ENCODE peak calls at places on chromosomes 6 and 20, in four cellular contexts. C is PC-9, B is Peyer's patch, K is small intestine. D is an unnamed sample.
A peak's percentile ranks its signal among the peaks of the same experiment; 100 is the strongest.

GRCh38 chr6:101614774-101615173 is 221.3 kb downstream of the GRIK2 start:
- DNase-seq in C (no peak), K (no peak), B (no peak), D (no peak)

GRCh38 chr6:155895641-155896040 is 440.0 kb upstream of the NOX3 start:
- DNase-seq in C (no peak), B (no peak), K (no peak), D (no peak)

GRCh38 chr6:106309766-106310373 is 15.7 kb downstream of the ATG5 start:
- DNase-seq in C (peak; percentile 73), K (no peak), B (no peak), D (no peak)

GRCh38 chr20:4855555-4855954 is 133.8 kb downstream of the PRND start:
- DNase-seq in C (no peak), B (no peak), K (no peak), D (no peak)

GRCh38 chr20:53940883-53941546 is 129.4 kb downstream of the BCAS1 start:
- DNase-seq in B (no peak), C (no peak), K (peak; percentile 51), D (no peak)

GRCh38 chr6:139406577-139407343 is 32.3 kb upstream of the CITED2 start:
- DNase-seq in K (no peak), C (peak; percentile 97), B (no peak), D (no peak)

GRCh38 chr20:36823126-36823525 is 49.6 kb upstream of the DSN1 start:
- DNase-seq in K (no peak), C (no peak), B (no peak), D (no peak)

GRCh38 chr6:159102373-159103160 is 57.8 kb upstream of the TAGAP start:
- DNase-seq in C (no peak), K (no peak), B (no peak), D (no peak)

GRCh38 chr20:41321003-41321402 is 3.5 kb upstream of the ZHX3 start:
- DNase-seq in C (no peak), K (no peak), B (no peak), D (no peak)

GRCh38 chr6:36827261-36828079 is 11.8 kb downstream of the CPNE5 start:
- DNase-seq in C (peak; percentile 70), B (no peak), K (no peak), D (peak; percentile 80)

GRCh38 chr6:109296305-109296915 is 85.9 kb downstream of the CD164 start:
- DNase-seq in K (peak; percentile 71), C (no peak), B (no peak), D (no peak)

GRCh38 chr6:41488392-41489129 is 57.6 kb upstream of the FOXP4 start:
- DNase-seq in K (no peak), C (no peak), B (no peak), D (peak; percentile 64)

GRCh38 chr6:85451586-85452306 is 1.9 kb downstream of the NT5E start:
- DNase-seq in B (no peak), C (no peak), K (peak; percentile 18), D (no peak)

GRCh38 chr6:373031-373430 is 18.5 kb upstream of the IRF4 start:
- DNase-seq in B (peak; percentile 29), K (no peak), C (no peak), D (peak; percentile 77)
- H3K27me3 ChIP-seq in B (no peaks in the 10 kb centered on the region), K (peaks cover 3% of the 10 kb centered on the region), C (peaks cover 88% of the 10 kb centered on the region), D (no peaks in the 10 kb centered on the region)

GRCh38 chr6:56555438-56555872 is 87.2 kb downstream of the DST start:
- DNase-seq in C (no peak), K (no peak), B (no peak), D (no peak)
- H3K27ac ChIP-seq in C (no peak overlapping the region), K (no peak overlapping the region), B (no peak overlapping the region), D (no peak overlapping the region)

GRCh38 chr6:165990216-165990615 is 177.4 kb downstream of the TBXT start:
- DNase-seq in C (no peak), K (no peak), B (no peak), D (no peak)
- H3K27me3 ChIP-seq in C (peaks cover 30% of the 10 kb centered on the region), K (no peaks in the 10 kb centered on the region), B (peaks cover 6% of the 10 kb centered on the region), D (peaks cover 66% of the 10 kb centered on the region)

GRCh38 chr6:10315034-10315433 is 99.8 kb downstream of the TFAP2A start:
- DNase-seq in K (no peak), B (no peak), C (no peak), D (no peak)
- H3K27ac ChIP-seq in K (no peak overlapping the region), B (no peak overlapping the region), C (no peak overlapping the region), D (no peak overlapping the region)

DNA sequence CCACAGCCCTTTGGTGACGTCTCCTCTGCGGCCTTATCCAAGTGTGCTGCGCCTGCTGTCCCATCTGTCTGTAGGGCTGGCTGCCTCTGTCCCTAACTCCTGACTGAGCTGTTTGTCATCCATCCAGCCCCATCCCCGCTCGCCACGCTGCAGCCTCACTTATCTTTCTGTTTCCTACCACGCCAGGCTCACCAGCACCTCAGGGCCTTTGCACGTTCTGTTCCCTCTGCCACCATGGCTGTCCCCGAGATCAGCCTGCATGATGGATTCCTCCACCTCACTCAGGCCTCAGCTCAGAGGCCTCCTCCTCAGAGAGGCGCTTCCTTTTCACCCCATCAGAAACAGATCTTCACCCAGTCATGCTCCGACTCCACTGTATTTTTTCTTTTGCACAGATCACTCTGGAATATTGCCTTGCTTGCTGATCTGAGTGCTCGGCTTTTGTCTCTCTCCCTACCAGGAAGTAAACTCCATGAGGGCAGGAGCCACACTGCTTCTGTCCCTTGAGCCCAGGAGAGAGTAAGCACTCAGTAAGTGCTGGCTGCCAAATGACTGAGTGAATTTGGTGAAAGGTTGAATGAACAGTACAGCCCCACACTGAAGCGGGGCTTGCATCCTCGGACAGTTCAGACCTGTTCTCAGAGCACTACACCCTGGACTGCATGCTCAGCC is 34.5 kb downstream of the BPIFB1 start:
- DNase-seq in B (no peak), C (peak; percentile 6), K (no peak), D (no peak)
- H3K27me3 ChIP-seq in B (no peaks in the 10 kb centered on the region), C (peaks cover 30% of the 10 kb centered on the region), K (peaks cover 6% of the 10 kb centered on the region), D (peaks cover 40% of the 10 kb centered on the region)

GRCh38 chr20:38032585-38033329 is 499 bp downstream of the TTI1 start:
- DNase-seq in B (no peak), C (no peak), K (no peak), D (peak; percentile 90)
- H3K27ac ChIP-seq in B (peak overlapping the region; percentile 91), C (peak overlapping the region; percentile 60), K (peak overlapping the region; percentile 78), D (peak overlapping the region; percentile 97)

GRCh38 chr6:111478749-111479148 is 4.3 kb downstream of the REV3L start:
- DNase-seq in C (peak; percentile 45), B (no peak), K (peak; percentile 51), D (no peak)
- H3K27me3 ChIP-seq in C (no peaks in the 10 kb centered on the region), B (no peaks in the 10 kb centered on the region), K (no peaks in the 10 kb centered on the region), D (no peaks in the 10 kb centered on the region)

GRCh38 chr20:17960927-17961599 is 7.5 kb downstream of the SNX5 start:
- DNase-seq in B (no peak), K (peak; percentile 53), C (no peak), D (no peak)

GRCh38 chr20:17959257-17959627 is 9.4 kb downstream of the SNX5 start:
- DNase-seq in K (no peak), C (no peak), B (no peak), D (no peak)

GRCh38 chr20:17963114-17963897 is 5.3 kb downstream of the SNX5 start:
- DNase-seq in K (no peak), C (no peak), B (no peak), D (no peak)

GRCh38 chr20:17964073-17964472 is 4.5 kb downstream of the SNX5 start:
- DNase-seq in C (no peak), K (no peak), B (no peak), D (no peak)

GRCh38 chr20:17961600-17961965 is 7.0 kb downstream of the SNX5 start:
- DNase-seq in K (no peak), C (no peak), B (no peak), D (no peak)
- H3K27ac ChIP-seq in K (peak overlapping the region; percentile 32), C (peak overlapping the region; percentile 22), B (peak overlapping the region; percentile 9), D (peak overlapping the region; percentile 98)

GRCh38 chr6:99894815-99895214 is 99.2 kb downstream of the MCHR2 start:
- DNase-seq in K (no peak), C (no peak), B (no peak), D (no peak)
- H3K27me3 ChIP-seq in K (no peaks in the 10 kb centered on the region), C (no peaks in the 10 kb centered on the region), B (no peaks in the 10 kb centered on the region), D (no peaks in the 10 kb centered on the region)